ENCODE peak calls at places on chromosomes 12 and 14, in seven cellular contexts. One of them, this sample, is unnamed.

GRCh38 chr14:38255673-38256357 is at the start of gene CLEC14A:
- DNase-seq in Panc1: no peak
- DNase-seq in AML-193: no peak
- DNase-seq in foreskin keratinocyte: no peak
- DNase-seq in ACHN: no peak
- DNase-seq in cardiac muscle cell: peak; percentile 5
- DNase-seq in mucosa of descending colon: peak; percentile 27
- DNase-seq in this sample: no peak

GRCh38 chr14:74980746-74981661 is 21.7 kb upstream of the EIF2B2 start:
- DNase-seq in Panc1: no peak
- DNase-seq in AML-193: no peak
- DNase-seq in foreskin keratinocyte: no peak
- DNase-seq in ACHN: peak; percentile 48
- DNase-seq in mucosa of descending colon: no peak
- DNase-seq in cardiac muscle cell: peak; percentile 33
- DNase-seq in this sample: peak; percentile 36

GRCh38 chr12:102063066-102063465 is 1.3 kb upstream of the WASHC3 start:
- DNase-seq in AML-193: no peak
- DNase-seq in ACHN: peak; percentile 23
- DNase-seq in mucosa of descending colon: no peak
- DNase-seq in Panc1: no peak
- DNase-seq in foreskin keratinocyte: no peak
- DNase-seq in cardiac muscle cell: no peak
- DNase-seq in this sample: no peak

GRCh38 chr12:11545438-11546330 is 103.8 kb upstream of the ETV6 start:
- DNase-seq in ACHN: no peak
- DNase-seq in AML-193: peak; percentile 12
- DNase-seq in mucosa of descending colon: no peak
- DNase-seq in cardiac muscle cell: peak; percentile 14
- DNase-seq in foreskin keratinocyte: no peak
- DNase-seq in Panc1: no peak
- DNase-seq in this sample: peak; percentile 8

GRCh38 chr12:105935981-105936380 is 202.8 kb downstream of the NUAK1 start:
- DNase-seq in Panc1: no peak
- DNase-seq in foreskin keratinocyte: no peak
- DNase-seq in cardiac muscle cell: no peak
- DNase-seq in mucosa of descending colon: no peak
- DNase-seq in AML-193: no peak
- DNase-seq in ACHN: no peak
- DNase-seq in this sample: no peak

GRCh38 chr14:38735006-38735405 is 368.0 kb downstream of the SEC23A start:
- DNase-seq in Panc1: no peak
- DNase-seq in foreskin keratinocyte: no peak
- DNase-seq in cardiac muscle cell: no peak
- DNase-seq in AML-193: no peak
- DNase-seq in mucosa of descending colon: no peak
- DNase-seq in ACHN: no peak
- DNase-seq in this sample: no peak

GRCh38 chr12:106331594-106331993 is 26.0 kb upstream of the POLR3B start:
- DNase-seq in cardiac muscle cell: no peak
- DNase-seq in foreskin keratinocyte: no peak
- DNase-seq in mucosa of descending colon: no peak
- DNase-seq in ACHN: no peak
- DNase-seq in Panc1: no peak
- DNase-seq in AML-193: no peak
- DNase-seq in this sample: no peak

GRCh38 chr14:32202468-32202865 is 602 bp downstream of the RNU6-8 start:
- DNase-seq in Panc1: peak; percentile 42
- DNase-seq in AML-193: no peak
- DNase-seq in mucosa of descending colon: no peak
- DNase-seq in cardiac muscle cell: peak; percentile 39
- DNase-seq in ACHN: peak; percentile 35
- DNase-seq in foreskin keratinocyte: no peak
- DNase-seq in this sample: no peak

GRCh38 chr12:79298511-79298910 is 392.3 kb downstream of the PAWR start:
- DNase-seq in AML-193: no peak
- DNase-seq in Panc1: no peak
- DNase-seq in ACHN: no peak
- DNase-seq in cardiac muscle cell: no peak
- DNase-seq in foreskin keratinocyte: no peak
- DNase-seq in mucosa of descending colon: no peak
- DNase-seq in this sample: no peak

GRCh38 chr14:65255583-65256443 is 153.5 kb upstream of the MAX start:
- DNase-seq in ACHN: no peak
- DNase-seq in foreskin keratinocyte: peak; percentile 57
- DNase-seq in mucosa of descending colon: peak; percentile 85
- DNase-seq in AML-193: no peak
- DNase-seq in Panc1: no peak
- DNase-seq in cardiac muscle cell: peak; percentile 46
- DNase-seq in this sample: peak; percentile 75

GRCh38 chr14:93880025-93880820 is 46.9 kb upstream of the FAM181A start:
- DNase-seq in Panc1: no peak
- DNase-seq in ACHN: no peak
- DNase-seq in AML-193: no peak
- DNase-seq in cardiac muscle cell: no peak
- DNase-seq in mucosa of descending colon: no peak
- DNase-seq in foreskin keratinocyte: no peak
- DNase-seq in this sample: no peak

GRCh38 chr12:47102845-47103666 is 23.3 kb upstream of the AMIGO2 start:
- DNase-seq in Panc1: no peak
- DNase-seq in foreskin keratinocyte: no peak
- DNase-seq in AML-193: no peak
- DNase-seq in cardiac muscle cell: no peak
- DNase-seq in ACHN: no peak
- DNase-seq in mucosa of descending colon: no peak
- DNase-seq in this sample: peak; percentile 83

GRCh38 chr14:72962829-72963312 is 36.6 kb downstream of the DCAF4 start:
- DNase-seq in cardiac muscle cell: no peak
- DNase-seq in Panc1: peak; percentile 71
- DNase-seq in AML-193: no peak
- DNase-seq in mucosa of descending colon: no peak
- DNase-seq in foreskin keratinocyte: peak; percentile 33
- DNase-seq in ACHN: peak; percentile 9
- DNase-seq in this sample: peak; percentile 91

GRCh38 chr14:56044196-56044595 is 74.0 kb upstream of the PELI2 start:
- DNase-seq in foreskin keratinocyte: peak; percentile 17
- DNase-seq in mucosa of descending colon: no peak
- DNase-seq in AML-193: no peak
- DNase-seq in Panc1: no peak
- DNase-seq in ACHN: no peak
- DNase-seq in cardiac muscle cell: no peak
- DNase-seq in this sample: peak; percentile 84

GRCh38 chr14:56417173-56417572 is 162.4 kb upstream of the TMEM260 start:
- DNase-seq in AML-193: no peak
- DNase-seq in foreskin keratinocyte: no peak
- DNase-seq in ACHN: no peak
- DNase-seq in cardiac muscle cell: no peak
- DNase-seq in Panc1: no peak
- DNase-seq in mucosa of descending colon: no peak
- DNase-seq in this sample: peak; percentile 27

GRCh38 chr12:115232455-115233156 is 548.6 kb upstream of the TBX3 start:
- DNase-seq in foreskin keratinocyte: no peak
- DNase-seq in mucosa of descending colon: no peak
- DNase-seq in cardiac muscle cell: no peak
- DNase-seq in AML-193: no peak
- DNase-seq in ACHN: no peak
- DNase-seq in Panc1: no peak
- DNase-seq in this sample: no peak

GRCh38 chr12:122087431-122088180 is 9.1 kb downstream of the MLXIP start:
- DNase-seq in mucosa of descending colon: no peak
- DNase-seq in ACHN: no peak
- DNase-seq in Panc1: no peak
- DNase-seq in foreskin keratinocyte: no peak
- DNase-seq in AML-193: no peak
- DNase-seq in cardiac muscle cell: no peak
- DNase-seq in this sample: peak; percentile 22

GRCh38 chr12:100827901-100828520 is 33.4 kb downstream of the ANO4 start:
- DNase-seq in ACHN: peak; percentile 75
- DNase-seq in Panc1: peak; percentile 17
- DNase-seq in cardiac muscle cell: peak; percentile 60
- DNase-seq in AML-193: peak; percentile 10
- DNase-seq in mucosa of descending colon: no peak
- DNase-seq in foreskin keratinocyte: no peak
- DNase-seq in this sample: peak; percentile 55

GRCh38 chr12:52497975-52498374 is 4.9 kb upstream of the KRT6A start:
- DNase-seq in AML-193: no peak
- DNase-seq in mucosa of descending colon: no peak
- DNase-seq in ACHN: no peak
- DNase-seq in cardiac muscle cell: no peak
- DNase-seq in foreskin keratinocyte: no peak
- DNase-seq in Panc1: no peak
- DNase-seq in this sample: no peak

GRCh38 chr12:56999456-56999855 is 6.9 kb downstream of the ZBTB39 start:
- DNase-seq in ACHN: peak; percentile 33
- DNase-seq in mucosa of descending colon: no peak
- DNase-seq in foreskin keratinocyte: no peak
- DNase-seq in AML-193: no peak
- DNase-seq in Panc1: no peak
- DNase-seq in cardiac muscle cell: no peak
- DNase-seq in this sample: peak; percentile 43

GRCh38 chr12:54037360-54038259 is 4.8 kb downstream of the HOXC5 start:
- DNase-seq in cardiac muscle cell: no peak
- DNase-seq in ACHN: no peak
- DNase-seq in Panc1: no peak
- DNase-seq in AML-193: no peak
- DNase-seq in mucosa of descending colon: no peak
- DNase-seq in foreskin keratinocyte: no peak
- DNase-seq in this sample: no peak

GRCh38 chr14:41051801-41052200 is 554.9 kb upstream of the LRFN5 start:
- DNase-seq in ACHN: no peak
- DNase-seq in foreskin keratinocyte: no peak
- DNase-seq in cardiac muscle cell: no peak
- DNase-seq in AML-193: no peak
- DNase-seq in mucosa of descending colon: no peak
- DNase-seq in Panc1: no peak
- DNase-seq in this sample: peak; percentile 13

GRCh38 chr12:71958056-71958455 is 19.4 kb downstream of the TPH2 start:
- DNase-seq in Panc1: no peak
- DNase-seq in AML-193: no peak
- DNase-seq in foreskin keratinocyte: no peak
- DNase-seq in ACHN: peak; percentile 32
- DNase-seq in cardiac muscle cell: no peak
- DNase-seq in mucosa of descending colon: no peak
- DNase-seq in this sample: peak; percentile 79

GRCh38 chr12:12908252-12908651 is 16.9 kb downstream of the GPRC5A start:
- DNase-seq in foreskin keratinocyte: no peak
- DNase-seq in mucosa of descending colon: no peak
- DNase-seq in ACHN: no peak
- DNase-seq in cardiac muscle cell: no peak
- DNase-seq in Panc1: no peak
- DNase-seq in AML-193: no peak
- DNase-seq in this sample: no peak

GRCh38 chr14:59332727-59333126 is 132.5 kb downstream of the GPR135 start:
- DNase-seq in Panc1: no peak
- DNase-seq in ACHN: no peak
- DNase-seq in cardiac muscle cell: no peak
- DNase-seq in foreskin keratinocyte: no peak
- DNase-seq in mucosa of descending colon: no peak
- DNase-seq in AML-193: no peak
- DNase-seq in this sample: peak; percentile 52

GRCh38 chr14:51595831-51596472 is 55.8 kb upstream of the FRMD6 start:
- DNase-seq in cardiac muscle cell: no peak
- DNase-seq in AML-193: no peak
- DNase-seq in foreskin keratinocyte: no peak
- DNase-seq in Panc1: no peak
- DNase-seq in ACHN: no peak
- DNase-seq in mucosa of descending colon: no peak
- DNase-seq in this sample: peak; percentile 24

GRCh38 chr14:75433631-75434556 is 6.1 kb downstream of the JDP2 start:
- DNase-seq in ACHN: no peak
- DNase-seq in foreskin keratinocyte: no peak
- DNase-seq in AML-193: no peak
- DNase-seq in mucosa of descending colon: no peak
- DNase-seq in Panc1: no peak
- DNase-seq in cardiac muscle cell: no peak
- DNase-seq in this sample: no peak

GRCh38 chr12:104709692-104710435 is 248.2 kb downstream of the SLC41A2 start:
- DNase-seq in Panc1: no peak
- DNase-seq in cardiac muscle cell: no peak
- DNase-seq in mucosa of descending colon: no peak
- DNase-seq in foreskin keratinocyte: no peak
- DNase-seq in AML-193: no peak
- DNase-seq in ACHN: no peak
- DNase-seq in this sample: no peak

GRCh38 chr12:62601765-62602444 is 135.3 kb downstream of the MON2 start:
- DNase-seq in mucosa of descending colon: no peak
- DNase-seq in AML-193: no peak
- DNase-seq in ACHN: no peak
- DNase-seq in foreskin keratinocyte: no peak
- DNase-seq in cardiac muscle cell: no peak
- DNase-seq in Panc1: no peak
- DNase-seq in this sample: no peak

GRCh38 chr14:91482278-91483023 is 27.7 kb downstream of the PPP4R3A start:
- DNase-seq in ACHN: no peak
- DNase-seq in mucosa of descending colon: no peak
- DNase-seq in AML-193: peak; percentile 69
- DNase-seq in foreskin keratinocyte: no peak
- DNase-seq in cardiac muscle cell: no peak
- DNase-seq in Panc1: no peak
- DNase-seq in this sample: no peak

GRCh38 chr12:54195736-54196347 is 7.1 kb upstream of the SMUG1 start:
- DNase-seq in foreskin keratinocyte: no peak
- DNase-seq in ACHN: no peak
- DNase-seq in cardiac muscle cell: no peak
- DNase-seq in AML-193: peak; percentile 84
- DNase-seq in Panc1: no peak
- DNase-seq in mucosa of descending colon: no peak
- DNase-seq in this sample: no peak

GRCh38 chr12:113204806-113205205 is 16.5 kb upstream of the TPCN1 start:
- DNase-seq in AML-193: no peak
- DNase-seq in ACHN: peak; percentile 64
- DNase-seq in Panc1: no peak
- DNase-seq in cardiac muscle cell: no peak
- DNase-seq in mucosa of descending colon: peak; percentile 12
- DNase-seq in foreskin keratinocyte: no peak
- DNase-seq in this sample: peak; percentile 66

GRCh38 chr14:35046751-35047536 is 872 bp downstream of the FAM177A1 start:
- DNase-seq in AML-193: peak; percentile 43
- DNase-seq in Panc1: no peak
- DNase-seq in cardiac muscle cell: no peak
- DNase-seq in ACHN: peak; percentile 47
- DNase-seq in foreskin keratinocyte: peak; percentile 37
- DNase-seq in mucosa of descending colon: peak; percentile 81
- DNase-seq in this sample: peak; percentile 55

GRCh38 chr12:19799886-19800602 is 360.8 kb downstream of the AEBP2 start:
- DNase-seq in AML-193: no peak
- DNase-seq in ACHN: no peak
- DNase-seq in Panc1: no peak
- DNase-seq in cardiac muscle cell: no peak
- DNase-seq in mucosa of descending colon: no peak
- DNase-seq in foreskin keratinocyte: no peak
- DNase-seq in this sample: peak; percentile 31

GRCh38 chr12:2457215-2458112 is 337.3 kb upstream of the FKBP4 start:
- DNase-seq in mucosa of descending colon: no peak
- DNase-seq in foreskin keratinocyte: no peak
- DNase-seq in AML-193: no peak
- DNase-seq in cardiac muscle cell: no peak
- DNase-seq in Panc1: no peak
- DNase-seq in ACHN: no peak
- DNase-seq in this sample: no peak

GRCh38 chr12:16003460-16003859 is 92.3 kb downstream of the DERA start:
- DNase-seq in Panc1: no peak
- DNase-seq in ACHN: no peak
- DNase-seq in foreskin keratinocyte: no peak
- DNase-seq in cardiac muscle cell: no peak
- DNase-seq in mucosa of descending colon: no peak
- DNase-seq in AML-193: no peak
- DNase-seq in this sample: no peak

GRCh38 chr12:6703631-6704030 is 3.0 kb upstream of the PIANP start:
- DNase-seq in ACHN: no peak
- DNase-seq in AML-193: peak; percentile 24
- DNase-seq in Panc1: no peak
- DNase-seq in foreskin keratinocyte: no peak
- DNase-seq in cardiac muscle cell: peak; percentile 12
- DNase-seq in mucosa of descending colon: no peak
- DNase-seq in this sample: no peak

GRCh38 chr12:79069009-79069408 is 204.4 kb downstream of the SYT1 start:
- DNase-seq in cardiac muscle cell: no peak
- DNase-seq in Panc1: no peak
- DNase-seq in mucosa of descending colon: no peak
- DNase-seq in AML-193: no peak
- DNase-seq in foreskin keratinocyte: no peak
- DNase-seq in ACHN: no peak
- DNase-seq in this sample: no peak